ENCODE peak calls at places on chromosomes 1 and 21, in four cellular contexts. One of them, this sample, is unnamed.

GRCh38 chr1:215543191-215543606 is 23.9 kb upstream of the KCTD3 start:
- DNase-seq in A549: no peak
- DNase-seq in K562: no peak
- DNase-seq in HepG2: peak; percentile 20
- DNase-seq in this sample: no peak

GRCh38 chr1:11744287-11744686 is 8.4 kb downstream of the AGTRAP start:
- DNase-seq in A549: no peak
- DNase-seq in K562: no peak
- DNase-seq in HepG2: no peak
- DNase-seq in this sample: no peak

GRCh38 chr1:148328884-148329283 is 154.2 kb downstream of the PPIAL4G start:
- DNase-seq in A549: no peak
- DNase-seq in K562: no peak
- DNase-seq in HepG2: no peak
- DNase-seq in this sample: no peak

GRCh38 chr1:11098931-11099309 is 749 bp downstream of the EXOSC10 start:
- DNase-seq in A549: no peak
- DNase-seq in K562: no peak
- DNase-seq in HepG2: no peak
- DNase-seq in this sample: no peak

GRCh38 chr21:34865922-34866271 is 183.2 kb downstream of the RUNX1 start:
- DNase-seq in A549: no peak
- DNase-seq in K562: no peak
- DNase-seq in HepG2: peak; percentile 16
- DNase-seq in this sample: peak; percentile 65

GRCh38 chr1:156748670-156749428 is 2.6 kb downstream of the HDGF start:
- DNase-seq in A549: peak; percentile 71
- DNase-seq in K562: no peak
- DNase-seq in HepG2: peak; percentile 50
- DNase-seq in this sample: no peak

GRCh38 chr1:103561612-103562395 is 9.6 kb upstream of the AMY2B start:
- DNase-seq in A549: no peak
- DNase-seq in K562: no peak
- DNase-seq in HepG2: no peak
- DNase-seq in this sample: no peak

GRCh38 chr1:57620589-57620988 is 196.7 kb upstream of the DAB1 start:
- DNase-seq in A549: no peak
- DNase-seq in K562: no peak
- DNase-seq in HepG2: no peak
- DNase-seq in this sample: no peak

GRCh38 chr1:87730274-87731222 is 401.9 kb downstream of the LMO4 start:
- DNase-seq in A549: no peak
- DNase-seq in K562: no peak
- DNase-seq in HepG2: no peak
- DNase-seq in this sample: no peak

GRCh38 chr1:205658943-205659581 is 21.2 kb downstream of the SLC45A3 start:
- DNase-seq in A549: peak; percentile 56
- DNase-seq in K562: peak; percentile 91
- DNase-seq in HepG2: peak; percentile 46
- DNase-seq in this sample: peak; percentile 91

GRCh38 chr1:2543543-2544092 is 12.6 kb upstream of the TNFRSF14 start:
- DNase-seq in A549: no peak
- DNase-seq in K562: no peak
- DNase-seq in HepG2: no peak
- DNase-seq in this sample: no peak

GRCh38 chr1:71294178-71294577 is 213.3 kb upstream of the ZRANB2 start:
- DNase-seq in A549: no peak
- DNase-seq in K562: no peak
- DNase-seq in HepG2: no peak
- DNase-seq in this sample: no peak

GRCh38 chr21:34649400-34649799 is 19.4 kb upstream of the CLIC6 start:
- DNase-seq in A549: no peak
- DNase-seq in K562: no peak
- DNase-seq in HepG2: no peak
- DNase-seq in this sample: no peak

GRCh38 chr21:46160563-46161179 is 5.3 kb upstream of the FTCD start:
- DNase-seq in A549: peak; percentile 44
- DNase-seq in K562: no peak
- DNase-seq in HepG2: no peak
- DNase-seq in this sample: no peak

GRCh38 chr1:101996830-101997485 is at the start of gene OLFM3:
- DNase-seq in A549: no peak
- DNase-seq in K562: no peak
- DNase-seq in HepG2: peak; percentile 1
- DNase-seq in this sample: peak; percentile 84

GRCh38 chr1:85274969-85275453 is 1.4 kb downstream of the BCL10 start:
- DNase-seq in A549: peak; percentile 55
- DNase-seq in K562: no peak
- DNase-seq in HepG2: peak; percentile 29
- DNase-seq in this sample: no peak

GRCh38 chr1:203325004-203325417 is 19.7 kb downstream of the BTG2 start:
- DNase-seq in A549: no peak
- DNase-seq in K562: no peak
- DNase-seq in HepG2: no peak
- DNase-seq in this sample: no peak

GRCh38 chr1:44554706-44555105 is 119.6 kb downstream of the TMEM53 start:
- DNase-seq in A549: no peak
- DNase-seq in K562: no peak
- DNase-seq in HepG2: no peak
- DNase-seq in this sample: no peak

GRCh38 chr1:87851490-87851889 is 522.8 kb downstream of the LMO4 start:
- DNase-seq in A549: no peak
- DNase-seq in K562: no peak
- DNase-seq in HepG2: no peak
- DNase-seq in this sample: no peak

GRCh38 chr1:182890927-182891610 is 51.9 kb downstream of the DHX9 start:
- DNase-seq in A549: no peak
- DNase-seq in K562: no peak
- DNase-seq in HepG2: no peak
- DNase-seq in this sample: no peak

GRCh38 chr1:247496581-247497285 is 38.8 kb upstream of the OR2B11 start:
- DNase-seq in A549: no peak
- DNase-seq in K562: no peak
- DNase-seq in HepG2: no peak
- DNase-seq in this sample: no peak

GRCh38 chr1:247491328-247491727 is 33.4 kb upstream of the OR2B11 start:
- DNase-seq in A549: no peak
- DNase-seq in K562: no peak
- DNase-seq in HepG2: no peak
- DNase-seq in this sample: no peak

GRCh38 chr1:247494746-247495145 is 36.8 kb upstream of the OR2B11 start:
- DNase-seq in A549: no peak
- DNase-seq in K562: no peak
- DNase-seq in HepG2: no peak
- DNase-seq in this sample: no peak

DNA sequence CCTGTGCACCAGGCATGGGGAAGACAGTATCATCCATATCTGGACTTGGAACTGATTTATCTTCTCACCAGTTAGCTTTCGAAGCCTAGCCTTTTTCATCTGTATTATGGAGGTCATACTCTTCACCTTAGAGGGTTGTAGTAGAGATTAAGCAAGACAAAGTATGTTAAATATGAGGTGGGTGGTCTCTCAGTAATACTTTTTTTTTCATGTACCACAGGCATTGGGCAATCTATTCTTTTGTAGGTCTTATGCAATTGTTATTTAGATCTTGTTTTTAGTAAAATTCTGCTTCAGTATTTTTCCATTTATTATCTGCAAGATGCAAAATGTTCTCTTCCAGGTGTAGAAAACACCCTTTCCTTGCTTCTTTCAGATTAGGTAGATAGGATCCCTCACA is 35.2 kb upstream of the OR2B11 start:
- DNase-seq in A549: no peak
- DNase-seq in K562: no peak
- DNase-seq in HepG2: no peak
- DNase-seq in this sample: no peak
- TF ChIP-seq HMGXB4 in A549: no peak
- TF ChIP-seq HMGXB4 in K562: no peak
- TF ChIP-seq HMGXB4 in HepG2: no peak
- TF ChIP-seq HMGXB4 in this sample: no peak

GRCh38 chr1:42941640-42942330 is 16.9 kb downstream of the SLC2A1 start:
- DNase-seq in A549: peak; percentile 91
- DNase-seq in K562: peak; percentile 72
- DNase-seq in HepG2: no peak
- DNase-seq in this sample: no peak
- TF ChIP-seq HMGXB4 in A549: no peak
- TF ChIP-seq HMGXB4 in K562: no peak
- TF ChIP-seq HMGXB4 in HepG2: no peak
- TF ChIP-seq HMGXB4 in this sample: no peak

GRCh38 chr1:110005971-110006370 is 21.4 kb downstream of the AHCYL1 start:
- DNase-seq in A549: no peak
- DNase-seq in K562: no peak
- DNase-seq in HepG2: no peak
- DNase-seq in this sample: no peak

GRCh38 chr1:110006516-110006915 is 22.0 kb downstream of the AHCYL1 start:
- DNase-seq in A549: no peak
- DNase-seq in K562: no peak
- DNase-seq in HepG2: no peak
- DNase-seq in this sample: no peak

GRCh38 chr1:110008971-110009565 is 24.5 kb downstream of the AHCYL1 start:
- DNase-seq in A549: no peak
- DNase-seq in K562: no peak
- DNase-seq in HepG2: no peak
- DNase-seq in this sample: no peak

GRCh38 chr1:110007045-110007444 is 22.5 kb downstream of the AHCYL1 start:
- DNase-seq in A549: no peak
- DNase-seq in K562: no peak
- DNase-seq in HepG2: no peak
- DNase-seq in this sample: no peak

GRCh38 chr1:110007458-110007857 is 22.9 kb downstream of the AHCYL1 start:
- DNase-seq in A549: no peak
- DNase-seq in K562: no peak
- DNase-seq in HepG2: no peak
- DNase-seq in this sample: no peak
- TF ChIP-seq HMGXB4 in A549: no peak
- TF ChIP-seq HMGXB4 in K562: no peak
- TF ChIP-seq HMGXB4 in HepG2: no peak
- TF ChIP-seq HMGXB4 in this sample: no peak

DNA sequence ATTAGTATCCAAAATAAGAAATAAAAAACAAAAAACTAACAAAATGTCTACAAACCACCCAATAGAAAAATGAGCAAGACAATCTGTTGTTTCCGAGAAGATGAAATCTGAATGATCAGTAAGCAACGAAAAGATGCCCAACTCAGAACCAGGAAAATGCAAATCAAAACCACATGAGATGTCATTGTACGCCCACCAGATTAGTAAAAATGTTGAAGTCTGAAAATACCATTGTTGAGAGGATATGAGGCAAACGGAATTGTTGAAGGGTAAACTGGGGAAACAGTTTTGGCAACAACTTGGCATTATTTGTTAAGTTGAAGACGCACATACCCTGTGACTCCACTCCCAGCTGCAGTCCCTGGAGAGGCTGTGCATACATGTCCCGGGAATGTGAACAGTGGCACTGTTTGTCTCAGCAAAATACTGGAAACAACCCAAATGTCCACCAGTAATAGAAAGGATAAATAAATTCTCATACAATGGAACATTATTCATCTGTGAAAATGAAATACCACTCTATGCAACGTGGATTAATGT is 10.6 kb downstream of the ZBTB17 start:
- DNase-seq in A549: no peak
- DNase-seq in K562: peak; percentile 6
- DNase-seq in HepG2: no peak
- DNase-seq in this sample: no peak
- TF ChIP-seq HMGXB4 in A549: no peak
- TF ChIP-seq HMGXB4 in K562: no peak
- TF ChIP-seq HMGXB4 in HepG2: no peak
- TF ChIP-seq HMGXB4 in this sample: no peak

GRCh38 chr1:198774418-198774817 is 135.6 kb downstream of the PTPRC start:
- DNase-seq in A549: no peak
- DNase-seq in K562: no peak
- DNase-seq in HepG2: no peak
- DNase-seq in this sample: no peak

GRCh38 chr1:198773030-198773429 is 134.2 kb downstream of the PTPRC start:
- DNase-seq in A549: no peak
- DNase-seq in K562: no peak
- DNase-seq in HepG2: no peak
- DNase-seq in this sample: no peak

GRCh38 chr1:198776602-198777029 is 137.8 kb downstream of the PTPRC start:
- DNase-seq in A549: no peak
- DNase-seq in K562: no peak
- DNase-seq in HepG2: no peak
- DNase-seq in this sample: no peak

GRCh38 chr1:198778049-198778448 is 139.2 kb downstream of the PTPRC start:
- DNase-seq in A549: no peak
- DNase-seq in K562: no peak
- DNase-seq in HepG2: no peak
- DNase-seq in this sample: no peak

DNA sequence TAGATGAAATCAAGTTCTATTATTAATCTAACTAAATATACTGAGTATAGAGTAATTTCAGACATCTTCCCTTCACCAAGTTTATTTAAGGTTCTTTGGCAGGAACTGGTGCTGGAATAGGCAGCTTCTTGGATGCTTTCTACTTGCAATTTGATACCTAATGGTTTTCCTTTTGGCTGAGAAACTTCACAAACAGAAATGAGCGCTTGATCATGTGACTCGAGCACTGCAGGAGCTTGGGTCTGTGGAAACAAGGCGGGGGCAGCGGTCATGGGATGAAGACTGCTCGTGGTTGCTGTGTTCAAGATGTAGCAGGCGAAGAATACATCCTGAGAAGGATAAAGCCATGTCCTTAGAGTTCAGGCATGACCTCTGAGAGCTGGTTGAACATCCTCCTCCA is 136.8 kb downstream of the PTPRC start:
- DNase-seq in A549: no peak
- DNase-seq in K562: no peak
- DNase-seq in HepG2: no peak
- DNase-seq in this sample: no peak
- TF ChIP-seq HMGXB4 in A549: no peak
- TF ChIP-seq HMGXB4 in K562: no peak
- TF ChIP-seq HMGXB4 in HepG2: no peak
- TF ChIP-seq HMGXB4 in this sample: no peak

This sample was measured in WTC11.